ENCODE peak calls at places on chromosomes 13 and 19, in eight cellular contexts. E, L, G, Y, H, S, W and T are unnamed samples. For H3K4me1, the result is how much of the 10 kb centered on the place peaks cover.

GRCh38 chr13:28792992-28793391 is 27.1 kb upstream of the MTUS2 start:
- DNase-seq in E (no peak), L (no peak), G (no peak), W (no peak), S (no peak), H (no peak), Y (no peak), T (no peak)

GRCh38 chr19:12788682-12789097 is 2.6 kb upstream of the JUNB start:
- DNase-seq in H (peak), L (peak), W (no peak), G (peak), E (peak), Y (peak), S (no peak), T (no peak)

GRCh38 chr19:18417250-18418033 is 1.8 kb upstream of the SSBP4 start:
- DNase-seq in S (peak), L (peak), G (peak), Y (peak), E (no peak), W (peak), H (peak), T (no peak)

GRCh38 chr19:15427991-15428471 is 9.2 kb upstream of the AKAP8L start:
- DNase-seq in S (no peak), L (no peak), W (no peak), H (no peak), G (peak), E (no peak), Y (peak), T (no peak)

GRCh38 chr13:46386996-46387851 is at the start of gene RUBCNL:
- DNase-seq in W (peak), Y (peak), E (peak), G (peak), H (peak), L (peak), S (no peak), T (no peak)

GRCh38 chr19:42555801-42556200 is 27.5 kb upstream of the CEACAM1 start:
- DNase-seq in S (no peak), L (no peak), G (no peak), W (no peak), H (no peak), Y (no peak), E (no peak), T (no peak)

GRCh38 chr19:58181902-58182576 is 822 bp upstream of the ZNF274 start:
- DNase-seq in S (no peak), L (peak), W (peak), E (peak), H (no peak), G (peak), Y (peak), T (no peak)

GRCh38 chr13:111559612-111560423 is 239.4 kb downstream of the TEX29 start:
- DNase-seq in G (no peak), Y (no peak), S (no peak), W (no peak), L (no peak), E (no peak), H (peak), T (no peak)

GRCh38 chr13:51360489-51360888 is 21.0 kb downstream of the SERPINE3 start:
- DNase-seq in L (no peak), S (no peak), Y (no peak), G (no peak), W (no peak), H (no peak), E (no peak), T (no peak)

GRCh38 chr19:15072930-15073647 is 8.9 kb upstream of the OR1I1 start:
- DNase-seq in W (peak), E (no peak), L (no peak), G (no peak), Y (no peak), S (no peak), H (no peak), T (no peak)

GRCh38 chr13:47310376-47310775 is 413.5 kb upstream of the HTR2A start:
- DNase-seq in Y (no peak), G (no peak), L (no peak), E (no peak), H (no peak), W (no peak), S (no peak), T (no peak)

GRCh38 chr13:25881946-25882574 is 169.8 kb downstream of the SHISA2 start:
- DNase-seq in H (no peak), G (no peak), W (peak), S (no peak), Y (no peak), L (no peak), E (no peak), T (no peak)

GRCh38 chr13:23915308-23915707 is 18.0 kb upstream of the C1QTNF9B start:
- DNase-seq in Y (no peak), G (no peak), S (no peak), W (no peak), L (no peak), H (no peak), E (no peak), T (no peak)

GRCh38 chr13:89568276-89568675 is 1779.2 kb upstream of the MIR17HG start:
- DNase-seq in S (no peak), E (no peak), W (no peak), L (no peak), G (no peak), Y (no peak), H (no peak), T (no peak)

GRCh38 chr19:12939292-12939606 is 840 bp downstream of the CALR start:
- DNase-seq in Y (peak), H (peak), S (no peak), E (peak), G (peak), W (peak), L (no peak), T (no peak)

GRCh38 chr19:17749912-17750317 is 1.4 kb upstream of the FCHO1 start:
- DNase-seq in Y (peak), W (no peak), S (no peak), E (no peak), H (no peak), G (no peak), L (no peak), T (no peak)

GRCh38 chr19:17070912-17071311 is 4.3 kb downstream of the HAUS8 start:
- DNase-seq in H (no peak), L (no peak), G (no peak), E (peak), S (no peak), Y (no peak), W (no peak), T (no peak)

GRCh38 chr19:33905473-33905936 is 108.8 kb downstream of the KCTD15 start:
- DNase-seq in H (peak), G (peak), W (peak), S (no peak), L (peak), Y (peak), E (no peak), T (no peak)

GRCh38 chr19:14369399-14370168 is 11.7 kb upstream of the ADGRE5 start:
- DNase-seq in Y (peak), W (no peak), E (no peak), L (no peak), H (peak), S (no peak), G (no peak), T (no peak)

GRCh38 chr19:18437481-18438330 is at the start of gene ISYNA1:
- DNase-seq in Y (peak), S (no peak), L (peak), G (peak), H (peak), E (no peak), W (peak), T (no peak)

GRCh38 chr13:99895428-99895998 is 76.1 kb downstream of the ZIC5 start:
- DNase-seq in L (no peak), Y (no peak), G (no peak), W (no peak), S (no peak), H (no peak), E (no peak), T (no peak)

GRCh38 chr19:30228726-30229523 is 143.3 kb upstream of the ZNF536 start:
- DNase-seq in E (no peak), S (no peak), L (no peak), W (no peak), Y (peak), H (no peak), G (no peak), T (no peak)

GRCh38 chr13:23871616-23872220 is 17.5 kb downstream of the MIPEP start:
- DNase-seq in G (no peak), S (no peak), E (peak), L (no peak), H (no peak), Y (no peak), W (no peak), T (no peak)

GRCh38 chr19:55255618-55256423 is 3.0 kb downstream of the PPP6R1 start:
- DNase-seq in L (no peak), G (peak), W (no peak), Y (peak), S (no peak), E (peak), H (peak), T (no peak)
- H3K4me1 ChIP-seq in L (half or more), G (half or more), W (under half), Y (under half), S (half or more), E (under half), H (under half), T (half or more)

DNA sequence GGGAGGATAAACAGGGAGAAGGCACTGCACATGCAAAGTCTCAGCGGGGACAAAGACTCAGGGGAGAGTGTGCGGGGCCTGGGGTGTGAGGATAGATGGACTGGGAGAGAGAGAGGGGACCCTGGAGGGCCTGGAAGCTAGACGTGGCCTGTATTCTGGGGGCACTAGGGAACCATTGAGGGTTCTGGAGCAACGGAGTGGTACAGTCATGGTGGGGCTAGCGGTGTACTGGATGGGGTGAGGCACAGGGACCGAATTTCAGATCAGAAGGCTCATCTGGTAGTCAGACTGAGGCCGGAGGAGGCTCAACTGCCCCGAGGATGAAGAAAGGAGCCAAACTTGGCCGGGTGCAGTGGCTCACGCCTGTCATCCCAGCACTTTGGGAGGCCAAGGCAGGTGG is 8.0 kb upstream of the SBNO2 start:
- DNase-seq in L (no peak), E (no peak), Y (no peak), H (no peak), W (no peak), S (no peak), G (no peak), T (no peak)
- H3K4me1 ChIP-seq in L (under half), E (under half), Y (under half), H (under half), W (under half), S (under half), G (under half), T (under half)

DNA sequence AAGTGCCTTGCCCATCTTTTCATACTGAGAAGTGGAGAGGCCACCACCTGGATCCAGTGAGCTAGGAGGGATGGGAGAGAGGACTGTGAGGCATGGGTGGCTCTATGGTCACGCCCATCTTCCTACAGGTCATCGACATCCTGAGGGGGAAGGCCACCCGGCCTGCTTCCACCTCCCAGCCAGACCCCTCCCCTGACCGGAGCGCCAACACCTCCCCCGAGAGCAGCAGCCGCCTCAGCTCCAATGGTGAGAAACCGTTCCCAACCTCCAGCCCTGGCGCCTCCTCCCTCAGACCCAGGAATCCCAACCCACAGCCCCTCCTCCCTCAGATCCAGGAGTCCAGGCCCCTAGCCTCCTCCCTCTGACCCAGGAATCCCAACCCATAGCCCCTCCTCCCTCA is 10.1 kb downstream of the BCL3 start:
- DNase-seq in W (no peak), Y (peak), S (no peak), H (peak), G (no peak), L (peak), E (no peak), T (no peak)
- H3K4me1 ChIP-seq in W (under half), Y (under half), S (half or more), H (under half), G (under half), L (half or more), E (under half), T (under half)

DNA sequence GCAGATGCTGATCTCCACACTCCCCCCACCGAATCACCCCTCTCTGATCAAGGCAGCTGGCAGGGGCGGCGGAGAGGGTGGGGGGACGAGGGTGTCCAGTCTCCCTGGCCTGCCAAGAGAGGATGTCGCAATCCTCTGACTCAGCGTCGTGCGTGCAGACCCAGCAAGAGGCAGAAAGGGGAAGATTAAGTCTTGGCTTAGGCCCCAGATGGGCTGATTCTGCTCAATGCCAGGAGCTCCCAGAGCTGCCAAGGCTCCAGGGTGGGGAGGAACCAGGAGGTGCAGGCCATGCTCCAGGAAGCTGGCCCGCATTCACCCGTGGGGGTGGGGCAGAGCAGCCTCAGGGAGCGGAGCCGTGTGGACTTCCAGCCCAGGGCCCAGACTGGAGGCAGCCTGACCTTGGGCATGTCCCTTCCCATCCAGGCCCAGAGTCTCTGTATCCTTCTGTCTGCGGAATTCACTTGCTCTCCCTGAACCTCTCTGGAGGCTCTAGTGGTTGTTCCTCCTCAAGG is 6.6 kb upstream of the BCL3 start:
- DNase-seq in E (peak), H (peak), G (peak), L (peak), S (peak), W (peak), Y (peak), T (peak)
- H3K4me1 ChIP-seq in E (under half), H (under half), G (under half), L (half or more), S (half or more), W (half or more), Y (under half), T (half or more)

GRCh38 chr19:10113964-10114650 is 2.6 kb downstream of the P2RY11 start:
- DNase-seq in Y (peak), S (no peak), E (no peak), L (no peak), W (no peak), H (no peak), G (peak), T (no peak)
- H3K4me1 ChIP-seq in Y (under half), S (under half), E (under half), L (under half), W (under half), H (under half), G (under half), T (under half)